ENCODE peak calls at places on chromosomes 12 and 14, in eight cellular contexts. T, E, H, O, J, C, D and K are unnamed samples.

GRCh38 chr14:65403231-65403630 is 9.3 kb upstream of the FUT8 start:
- DNase-seq in O (peak; percentile 61), D (no peak), E (no peak), T (no peak), J (no peak), H (peak; percentile 29), C (no peak), K (peak; percentile 71)

GRCh38 chr14:63438065-63438757 is 105.0 kb downstream of the PPP2R5E start:
- DNase-seq in H (peak; percentile 94), E (no peak), T (peak; percentile 87), D (peak; percentile 7), O (peak; percentile 92), J (no peak), C (no peak), K (peak; percentile 88)

GRCh38 chr14:20197459-20197858 is 6.8 kb downstream of the OR11G2 start:
- DNase-seq in O (no peak), T (no peak), D (no peak), E (no peak), C (no peak), J (no peak), H (no peak), K (no peak)

GRCh38 chr12:990649-991349 is at the start of gene ERC1:
- DNase-seq in O (peak; percentile 95), J (peak; percentile 66), E (peak; percentile 88), H (peak; percentile 86), D (peak; percentile 82), T (peak; percentile 88), C (peak; percentile 92), K (peak; percentile 98)

GRCh38 chr14:99737451-99737951 is 53.4 kb downstream of the CYP46A1 start:
- DNase-seq in E (no peak), C (peak; percentile 51), H (peak; percentile 50), T (peak; percentile 71), D (no peak), O (peak; percentile 42), J (no peak), K (no peak)

GRCh38 chr12:124559182-124560017 is 8.0 kb downstream of the NCOR2 start:
- DNase-seq in D (no peak), T (no peak), C (no peak), O (no peak), E (no peak), H (no peak), J (no peak), K (no peak)

GRCh38 chr12:51970904-51971646 is 19.6 kb downstream of the ACVR1B start:
- DNase-seq in J (no peak), O (no peak), D (peak; percentile 20), H (peak; percentile 84), E (peak; percentile 46), C (peak; percentile 52), T (peak; percentile 82), K (no peak)

GRCh38 chr12:19382111-19382526 is 57.2 kb upstream of the AEBP2 start:
- DNase-seq in E (no peak), D (peak; percentile 12), T (peak; percentile 96), H (peak; percentile 92), J (no peak), C (no peak), O (peak; percentile 43), K (peak; percentile 78)

GRCh38 chr14:99794156-99794780 is 1.1 kb downstream of the EML1 start:
- DNase-seq in D (no peak), E (no peak), T (no peak), H (no peak), O (no peak), J (no peak), C (no peak), K (no peak)

GRCh38 chr14:38718519-38718918 is 384.5 kb downstream of the SEC23A start:
- DNase-seq in H (no peak), E (no peak), D (no peak), O (no peak), T (no peak), C (no peak), J (no peak), K (no peak)

GRCh38 chr12:52862023-52862422 is 13.2 kb upstream of the KRT78 start:
- DNase-seq in C (no peak), D (no peak), E (no peak), O (no peak), T (no peak), H (peak; percentile 86), J (no peak), K (no peak)

GRCh38 chr12:18752280-18752920 is 14.5 kb downstream of the CAPZA3 start:
- DNase-seq in O (peak; percentile 87), J (no peak), D (no peak), H (peak; percentile 11), C (no peak), E (peak; percentile 52), T (peak; percentile 62), K (peak; percentile 83)

GRCh38 chr12:71955946-71956345 is 17.3 kb downstream of the TPH2 start:
- DNase-seq in J (no peak), O (peak; percentile 28), D (no peak), E (no peak), C (no peak), H (peak; percentile 12), T (peak; percentile 35), K (peak; percentile 25)

GRCh38 chr12:15962760-15963159 is 51.6 kb downstream of the DERA start:
- DNase-seq in C (no peak), O (no peak), J (no peak), E (no peak), D (no peak), T (peak; percentile 92), H (peak; percentile 95), K (no peak)

GRCh38 chr12:27015730-27016076 is 1.5 kb upstream of the TM7SF3 start:
- DNase-seq in H (peak; percentile 53), C (peak; percentile 28), O (peak; percentile 22), D (no peak), T (peak; percentile 60), J (no peak), E (no peak), K (peak; percentile 43)

GRCh38 chr12:58888131-58888783 is 32.0 kb downstream of the LRIG3 start:
- DNase-seq in H (peak; percentile 86), D (no peak), O (peak; percentile 74), J (no peak), T (peak; percentile 91), C (no peak), E (no peak), K (peak; percentile 36)

GRCh38 chr12:95942106-95942531 is 295 bp downstream of the CCDC38 start:
- DNase-seq in E (no peak), O (no peak), C (no peak), T (no peak), J (no peak), D (no peak), H (no peak), K (no peak)

GRCh38 chr14:104334812-104335161 is 196.4 kb downstream of the KIF26A start:
- DNase-seq in O (no peak), E (no peak), J (no peak), D (no peak), C (no peak), T (no peak), H (no peak), K (no peak)

GRCh38 chr14:31269599-31270195 is 62.1 kb upstream of the HECTD1 start:
- DNase-seq in D (no peak), T (no peak), J (no peak), O (no peak), C (no peak), H (no peak), E (no peak), K (no peak)

GRCh38 chr14:36942522-36943245 is 229.7 kb downstream of the SLC25A21 start:
- DNase-seq in T (peak; percentile 17), H (peak; percentile 88), O (peak; percentile 6), E (no peak), D (no peak), C (no peak), J (no peak), K (peak; percentile 17)

GRCh38 chr14:54902521-54903420 is at the start of gene GCH1:
- DNase-seq in E (peak; percentile 88), H (peak; percentile 68), O (peak; percentile 64), C (peak; percentile 92), D (peak; percentile 71), J (peak; percentile 49), T (peak; percentile 85), K (peak; percentile 92)

GRCh38 chr12:107759410-107759809 is 1.5 kb downstream of the PRDM4 start:
- DNase-seq in C (no peak), E (no peak), H (peak; percentile 87), J (no peak), D (no peak), T (peak; percentile 91), O (peak; percentile 81), K (peak; percentile 72)

GRCh38 chr14:51473808-51474207 is 177.9 kb upstream of the FRMD6 start:
- DNase-seq in E (no peak), O (peak; percentile 31), C (no peak), T (peak; percentile 71), J (no peak), D (no peak), H (peak; percentile 77), K (peak; percentile 25)

GRCh38 chr14:78316058-78316457 is 145.9 kb downstream of the NRXN3 start:
- DNase-seq in E (no peak), J (no peak), T (no peak), D (no peak), H (no peak), C (no peak), O (no peak), K (no peak)

GRCh38 chr12:93895096-93895460 is 217.9 kb downstream of the CRADD start:
- DNase-seq in T (no peak), D (no peak), H (no peak), E (no peak), O (peak; percentile 32), J (no peak), C (no peak), K (peak; percentile 40)

GRCh38 chr14:75399819-75400678 is 27.8 kb upstream of the JDP2 start:
- DNase-seq in E (no peak), C (no peak), H (peak; percentile 98), T (peak; percentile 95), O (peak; percentile 59), J (no peak), D (no peak), K (peak; percentile 55)